ENCODE peak calls at places on chromosomes 2 and 18, in ten cellular contexts. J is H1, K is PC-9, G is GM20000, A is astrocyte of the spinal cord, Y is fibroblast of lung, I is IMR-90, P is astrocyte of the cerebellum, L is choroid plexus epithelial cell, S is tibial nerve. R is an unnamed sample.

GRCh38 chr2:109031481-109032228 is 42.6 kb upstream of the EDAR start:
- DNase-seq in S (peak), L (peak), Y (peak), A (peak), I (peak), K (no peak), P (no peak), G (peak), J (peak), R (no peak)

GRCh38 chr2:39938035-39938835 is 159.2 kb upstream of the THUMPD2 start:
- DNase-seq in G (no peak), K (peak), I (peak), Y (peak), S (no peak), J (no peak), L (peak), P (peak), A (peak), R (no peak)

GRCh38 chr2:8159211-8159965 is 522.5 kb upstream of the ID2 start:
- DNase-seq in Y (no peak), G (no peak), A (no peak), I (no peak), S (no peak), J (no peak), K (no peak), P (no peak), L (no peak), R (no peak)

GRCh38 chr2:143175435-143175834 is 46.2 kb downstream of the ARHGAP15 start:
- DNase-seq in A (no peak), L (no peak), S (no peak), Y (no peak), G (no peak), P (no peak), I (no peak), J (no peak), K (no peak), R (no peak)

GRCh38 chr2:74620671-74621070 is 27.5 kb downstream of the M1AP start:
- DNase-seq in K (no peak), P (no peak), L (no peak), G (no peak), S (no peak), A (no peak), Y (no peak), I (no peak), J (no peak), R (no peak)

GRCh38 chr2:26630669-26631360 is 10.4 kb downstream of the CIB4 start:
- DNase-seq in K (peak), I (peak), G (no peak), L (peak), A (peak), J (no peak), Y (peak), P (no peak), S (no peak), R (no peak)

GRCh38 chr2:207143474-207144190 is 22.1 kb downstream of the KLF7 start:
- DNase-seq in J (peak), K (no peak), L (peak), Y (peak), P (peak), A (peak), I (no peak), G (no peak), S (peak), R (no peak)

GRCh38 chr18:44625367-44625766 is 55.3 kb upstream of the SETBP1 start:
- DNase-seq in I (no peak), A (no peak), Y (no peak), K (no peak), L (no peak), G (no peak), S (no peak), J (no peak), P (no peak), R (no peak)

GRCh38 chr2:71849603-71850305 is 297.9 kb downstream of the CYP26B1 start:
- DNase-seq in P (no peak), J (peak), L (no peak), G (no peak), K (peak), I (no peak), A (no peak), S (no peak), Y (no peak), R (no peak)

GRCh38 chr2:160224060-160224459 is 24.0 kb upstream of the ITGB6 start:
- DNase-seq in K (peak), Y (peak), P (peak), S (no peak), A (peak), L (peak), I (peak), G (peak), J (no peak), R (no peak)

GRCh38 chr2:121238828-121239227 is 46.2 kb downstream of the TFCP2L1 start:
- DNase-seq in Y (no peak), A (no peak), K (no peak), J (no peak), L (no peak), G (no peak), P (no peak), I (no peak), S (no peak), R (no peak)

GRCh38 chr2:221202431-221202830 is 369.7 kb downstream of the EPHA4 start:
- DNase-seq in K (no peak), Y (no peak), P (no peak), J (no peak), A (no peak), I (no peak), S (no peak), L (no peak), G (no peak), R (no peak)

GRCh38 chr2:2324565-2325101 is 6.4 kb downstream of the MYT1L start:
- DNase-seq in I (no peak), L (no peak), S (no peak), P (no peak), J (no peak), Y (no peak), G (no peak), K (no peak), A (no peak), R (no peak)

GRCh38 chr2:211899871-211900482 is 638.6 kb downstream of the ERBB4 start:
- DNase-seq in G (no peak), I (no peak), Y (peak), J (no peak), P (no peak), A (peak), L (peak), K (no peak), S (no peak), R (no peak)

GRCh38 chr2:84938194-84938879 is 32.6 kb upstream of the KCMF1 start:
- DNase-seq in P (no peak), Y (peak), K (peak), J (no peak), G (peak), A (no peak), I (no peak), L (peak), S (no peak), R (no peak)

GRCh38 chr18:61503688-61504087 is 170.5 kb downstream of the CDH20 start:
- DNase-seq in L (peak), K (no peak), J (no peak), S (no peak), A (peak), I (peak), P (no peak), G (no peak), Y (peak), R (no peak)

GRCh38 chr2:61670591-61671503 is 132.7 kb upstream of the XPO1 start:
- DNase-seq in J (no peak), S (peak), G (peak), I (peak), L (peak), Y (peak), A (peak), P (no peak), K (peak), R (no peak)

GRCh38 chr2:27703638-27704341 is 40.1 kb downstream of the SLC4A1AP start:
- DNase-seq in P (peak), A (peak), L (peak), K (peak), J (peak), G (peak), S (peak), Y (peak), I (peak), R (peak)

GRCh38 chr2:45675130-45675812 is 23.8 kb downstream of the PRKCE start:
- DNase-seq in J (no peak), I (no peak), S (no peak), P (no peak), L (no peak), K (peak), G (no peak), Y (no peak), A (no peak), R (no peak)

GRCh38 chr2:134927195-134927594 is 8.6 kb downstream of the CCNT2 start:
- DNase-seq in I (peak), S (no peak), A (peak), L (peak), J (no peak), P (peak), K (no peak), Y (peak), G (no peak), R (no peak)

GRCh38 chr18:75269140-75269676 is 58.6 kb downstream of the TSHZ1 start:
- DNase-seq in Y (no peak), L (no peak), P (no peak), K (no peak), J (no peak), A (no peak), S (no peak), G (no peak), I (no peak), R (no peak)

GRCh38 chr2:70962885-70963878 is 15.2 kb upstream of the ANKRD53 start:
- DNase-seq in Y (no peak), J (no peak), A (no peak), G (no peak), K (no peak), P (no peak), L (no peak), S (peak), I (no peak), R (no peak)

GRCh38 chr2:46320141-46320567 is 22.9 kb downstream of the EPAS1 start:
- DNase-seq in L (no peak), Y (peak), P (no peak), S (no peak), J (no peak), I (no peak), G (no peak), A (no peak), K (no peak), R (no peak)

GRCh38 chr18:75201936-75202335 is 7.0 kb downstream of the PTGR3 start:
- DNase-seq in A (peak), Y (no peak), I (no peak), L (no peak), G (no peak), P (no peak), S (no peak), J (no peak), K (no peak), R (no peak)

GRCh38 chr18:69985239-69985638 is 37.6 kb upstream of the CD226 start:
- DNase-seq in I (no peak), P (no peak), J (no peak), K (no peak), A (no peak), Y (no peak), G (no peak), L (no peak), S (no peak), R (no peak)

GRCh38 chr2:73870084-73870483 is 22.7 kb upstream of the ACTG2 start:
- DNase-seq in G (no peak), S (peak), Y (peak), I (peak), L (peak), J (no peak), A (peak), K (no peak), P (peak), R (peak)

GRCh38 chr18:12741351-12741750 is 38.5 kb downstream of the PSMG2 start:
- DNase-seq in P (no peak), A (peak), S (no peak), J (no peak), Y (peak), I (peak), G (no peak), L (peak), K (peak), R (no peak)

GRCh38 chr2:128492966-128493811 is 174.5 kb upstream of the HS6ST1 start:
- DNase-seq in A (no peak), G (no peak), L (no peak), Y (no peak), J (peak), I (no peak), P (no peak), S (no peak), K (no peak), R (no peak)

GRCh38 chr2:166961933-166962332 is 73.7 kb downstream of the XIRP2 start:
- DNase-seq in A (no peak), P (no peak), I (peak), G (no peak), Y (no peak), L (no peak), K (no peak), S (no peak), J (no peak), R (no peak)

GRCh38 chr18:3499498-3499897 is 49.5 kb downstream of the TGIF1 start:
- DNase-seq in G (no peak), A (no peak), S (no peak), Y (peak), L (peak), J (peak), I (no peak), P (no peak), K (no peak), R (no peak)

GRCh38 chr2:58204195-58204959 is 36.7 kb downstream of the FANCL start:
- DNase-seq in A (peak), K (no peak), G (no peak), S (no peak), I (peak), L (peak), J (no peak), Y (no peak), P (no peak), R (no peak)

GRCh38 chr18:76491436-76491800 is 3.6 kb downstream of the ZNF516 start:
- DNase-seq in L (peak), Y (peak), G (peak), A (peak), S (peak), J (no peak), P (no peak), I (peak), K (peak), R (no peak)

GRCh38 chr2:179543361-179543901 is 278.8 kb upstream of the SESTD1 start:
- DNase-seq in A (no peak), I (peak), G (no peak), J (no peak), P (peak), Y (peak), S (no peak), L (peak), K (peak), R (no peak)

GRCh38 chr2:48589170-48589767 is 28.4 kb upstream of the GTF2A1L start:
- DNase-seq in S (peak), K (no peak), G (peak), P (no peak), J (no peak), Y (peak), A (peak), I (peak), L (peak), R (no peak)
- TF ChIP-seq CTCF in S (peak), K (peak), G (peak), P (peak), J (peak), Y (peak), A (peak), I (peak), L (peak), R (peak)

DNA sequence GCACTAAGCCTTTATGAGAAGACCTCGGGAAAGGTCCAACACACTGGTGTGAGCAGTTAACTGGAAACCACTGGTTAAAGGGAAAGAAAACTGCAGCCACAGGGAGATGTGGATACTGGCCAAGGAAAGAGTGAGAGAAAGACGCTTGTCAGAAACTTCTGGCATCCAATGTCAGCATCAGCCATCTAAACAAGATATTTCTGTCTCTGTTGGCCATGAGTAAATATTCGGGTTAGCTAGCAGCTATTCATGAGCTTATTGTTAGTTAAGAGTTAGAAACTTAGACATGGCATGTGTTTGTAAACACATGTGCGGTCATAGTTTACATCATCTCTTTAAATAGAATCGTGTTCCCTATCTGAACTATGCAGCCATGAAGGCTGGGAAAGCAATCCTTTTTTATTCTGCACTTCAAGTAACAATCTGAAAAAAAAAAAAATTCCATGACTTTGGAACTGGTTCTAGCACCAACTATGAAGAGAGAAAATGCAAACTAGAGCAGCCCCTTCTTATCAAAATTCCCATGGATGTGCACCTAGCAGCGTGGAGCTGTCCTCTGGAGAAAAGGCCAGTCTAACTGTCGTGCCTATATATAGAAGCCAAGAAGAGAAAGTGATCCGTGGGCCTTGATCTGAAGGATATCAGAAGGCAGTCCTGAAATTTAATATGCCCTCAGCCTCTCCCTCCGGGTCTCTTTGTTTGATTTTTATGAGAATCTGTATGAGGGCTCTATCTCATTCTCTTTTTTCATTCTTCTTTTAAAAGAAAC is 84.0 kb upstream of the RFX8 start:
- DNase-seq in G (no peak), P (peak), A (peak), Y (peak), J (no peak), S (no peak), L (peak), K (no peak), I (peak), R (no peak)
- TF ChIP-seq CTCF in G (no peak), P (no peak), A (no peak), Y (no peak), J (no peak), S (no peak), L (no peak), K (no peak), I (no peak), R (no peak)

GRCh38 chr18:27400001-27400400 is 214.9 kb upstream of the CHST9 start:
- DNase-seq in A (no peak), G (no peak), L (no peak), P (no peak), K (no peak), I (no peak), S (no peak), Y (no peak), J (peak), R (no peak)
- TF ChIP-seq CTCF in A (peak), G (no peak), L (peak), P (no peak), K (no peak), I (no peak), S (no peak), Y (no peak), J (peak), R (no peak)

GRCh38 chr18:5398269-5398668 is 102.7 kb upstream of the ZBTB14 start:
- DNase-seq in G (no peak), L (no peak), S (no peak), Y (no peak), K (no peak), A (no peak), J (no peak), P (no peak), I (no peak), R (no peak)
- TF ChIP-seq CTCF in G (no peak), L (no peak), S (no peak), Y (no peak), K (no peak), A (no peak), J (no peak), P (no peak), I (no peak), R (no peak)

GRCh38 chr2:64654063-64654811 is 524 bp upstream of the SERTAD2 start:
- DNase-seq in A (peak), G (no peak), P (peak), K (peak), L (peak), J (peak), S (peak), Y (peak), I (peak), R (peak)
- TF ChIP-seq CTCF in A (no peak), G (no peak), P (no peak), K (no peak), L (no peak), J (no peak), S (no peak), Y (no peak), I (peak), R (no peak)

GRCh38 chr2:158381205-158381604 is 75.3 kb downstream of the CCDC148 start:
- DNase-seq in L (no peak), Y (no peak), G (no peak), P (no peak), J (no peak), K (no peak), S (no peak), I (no peak), A (no peak), R (no peak)
- TF ChIP-seq CTCF in L (no peak), Y (no peak), G (no peak), P (no peak), J (no peak), K (no peak), S (no peak), I (no peak), A (no peak), R (no peak)

GRCh38 chr2:216133392-216133791 is 24.2 kb downstream of the XRCC5 start:
- DNase-seq in S (no peak), I (no peak), A (no peak), L (peak), Y (no peak), K (no peak), G (no peak), J (no peak), P (no peak), R (no peak)

GRCh38 chr2:216126943-216127342 is 17.8 kb downstream of the XRCC5 start:
- DNase-seq in P (no peak), G (no peak), A (no peak), L (no peak), S (no peak), J (no peak), Y (no peak), I (no peak), K (no peak), R (no peak)

GRCh38 chr2:216132585-216132984 is 23.4 kb downstream of the XRCC5 start:
- DNase-seq in L (no peak), J (no peak), S (no peak), P (no peak), A (no peak), Y (no peak), G (no peak), I (no peak), K (no peak), R (no peak)

GRCh38 chr2:216131175-216131926 is 22.2 kb downstream of the XRCC5 start:
- DNase-seq in S (no peak), K (no peak), A (no peak), G (no peak), P (no peak), L (peak), J (no peak), Y (no peak), I (no peak), R (no peak)

GRCh38 chr2:216130346-216130951 is 21.3 kb downstream of the XRCC5 start:
- DNase-seq in J (no peak), G (no peak), P (no peak), K (no peak), A (no peak), S (no peak), L (peak), I (no peak), Y (no peak), R (no peak)
- TF ChIP-seq CTCF in J (no peak), G (no peak), P (peak), K (no peak), A (no peak), S (no peak), L (peak), I (no peak), Y (no peak), R (no peak)

GRCh38 chr2:30230479-30230854 is 867 bp upstream of the LBH start:
- DNase-seq in Y (peak), G (no peak), K (no peak), I (peak), P (no peak), A (peak), S (no peak), L (peak), J (peak), R (no peak)
- TF ChIP-seq CTCF in Y (no peak), G (no peak), K (no peak), I (peak), P (peak), A (no peak), S (no peak), L (no peak), J (peak), R (no peak)

R was measured in thoracic aorta.